ENCODE peak calls at places on chromosomes 13 and 19, in five cellular contexts. One of them, this sample, is unnamed.

GRCh38 chr19:31616031-31616430 is 266.8 kb upstream of the TSHZ3 start:
- DNase-seq in upper lobe of left lung: no peak
- DNase-seq in SK-N-SH: no peak
- DNase-seq in effector memory CD4-positive, alpha-beta T cell: no peak
- DNase-seq in right lobe of liver: no peak
- DNase-seq in this sample: no peak

GRCh38 chr19:48636859-48637448 is at the start of gene DBP:
- DNase-seq in upper lobe of left lung: peak; percentile 91
- DNase-seq in SK-N-SH: peak; percentile 61
- DNase-seq in effector memory CD4-positive, alpha-beta T cell: no peak
- DNase-seq in right lobe of liver: peak; percentile 71
- DNase-seq in this sample: no peak

GRCh38 chr19:11659612-11660011 is 62.3 kb downstream of the ZNF627 start:
- DNase-seq in upper lobe of left lung: no peak
- DNase-seq in SK-N-SH: peak; percentile 51
- DNase-seq in effector memory CD4-positive, alpha-beta T cell: no peak
- DNase-seq in right lobe of liver: no peak
- DNase-seq in this sample: no peak

GRCh38 chr19:7687177-7687576 is 6.5 kb downstream of the TRAPPC5 start:
- DNase-seq in upper lobe of left lung: peak; percentile 54
- DNase-seq in SK-N-SH: no peak
- DNase-seq in effector memory CD4-positive, alpha-beta T cell: no peak
- DNase-seq in right lobe of liver: no peak
- DNase-seq in this sample: no peak

GRCh38 chr13:99269627-99270252 is 11.6 kb upstream of the GPR18 start:
- DNase-seq in upper lobe of left lung: no peak
- DNase-seq in SK-N-SH: peak; percentile 17
- DNase-seq in effector memory CD4-positive, alpha-beta T cell: no peak
- DNase-seq in right lobe of liver: no peak
- DNase-seq in this sample: peak; percentile 26

GRCh38 chr19:47633996-47634395 is 25.1 kb downstream of the BICRA start:
- DNase-seq in upper lobe of left lung: no peak
- DNase-seq in SK-N-SH: no peak
- DNase-seq in effector memory CD4-positive, alpha-beta T cell: no peak
- DNase-seq in right lobe of liver: no peak
- DNase-seq in this sample: no peak

GRCh38 chr19:1468274-1469199 is 10.5 kb downstream of the C19orf25 start:
- DNase-seq in upper lobe of left lung: peak; percentile 87
- DNase-seq in SK-N-SH: no peak
- DNase-seq in effector memory CD4-positive, alpha-beta T cell: no peak
- DNase-seq in right lobe of liver: no peak
- DNase-seq in this sample: no peak

GRCh38 chr19:48635263-48635965 is 1.8 kb downstream of the DBP start:
- DNase-seq in upper lobe of left lung: peak; percentile 94
- DNase-seq in SK-N-SH: peak; percentile 89
- DNase-seq in effector memory CD4-positive, alpha-beta T cell: peak; percentile 61
- DNase-seq in right lobe of liver: peak; percentile 87
- DNase-seq in this sample: peak; percentile 76

GRCh38 chr13:39536274-39536673 is 66.7 kb downstream of the LHFPL6 start:
- DNase-seq in upper lobe of left lung: no peak
- DNase-seq in SK-N-SH: no peak
- DNase-seq in effector memory CD4-positive, alpha-beta T cell: no peak
- DNase-seq in right lobe of liver: no peak
- DNase-seq in this sample: no peak

GRCh38 chr19:55118401-55118991 is 1.1 kb upstream of the PPP1R12C start:
- DNase-seq in upper lobe of left lung: peak; percentile 79
- DNase-seq in SK-N-SH: no peak
- DNase-seq in effector memory CD4-positive, alpha-beta T cell: no peak
- DNase-seq in right lobe of liver: peak; percentile 88
- DNase-seq in this sample: no peak

GRCh38 chr13:77492982-77493381 is 42.5 kb upstream of the SCEL start:
- DNase-seq in upper lobe of left lung: no peak
- DNase-seq in SK-N-SH: peak; percentile 26
- DNase-seq in effector memory CD4-positive, alpha-beta T cell: no peak
- DNase-seq in right lobe of liver: no peak
- DNase-seq in this sample: no peak

GRCh38 chr13:97440598-97440997 is 6.6 kb downstream of the RAP2A start:
- DNase-seq in upper lobe of left lung: no peak
- DNase-seq in SK-N-SH: no peak
- DNase-seq in effector memory CD4-positive, alpha-beta T cell: no peak
- DNase-seq in right lobe of liver: no peak
- DNase-seq in this sample: no peak
- H3K4me1 ChIP-seq in upper lobe of left lung: peaks cover 14% of the 10 kb centered on the region
- H3K4me1 ChIP-seq in SK-N-SH: peaks cover 23% of the 10 kb centered on the region
- H3K4me1 ChIP-seq in effector memory CD4-positive, alpha-beta T cell: peaks cover 5% of the 10 kb centered on the region
- H3K4me1 ChIP-seq in right lobe of liver: no peaks in the 10 kb centered on the region
- H3K4me1 ChIP-seq in this sample: peaks cover 7% of the 10 kb centered on the region

DNA sequence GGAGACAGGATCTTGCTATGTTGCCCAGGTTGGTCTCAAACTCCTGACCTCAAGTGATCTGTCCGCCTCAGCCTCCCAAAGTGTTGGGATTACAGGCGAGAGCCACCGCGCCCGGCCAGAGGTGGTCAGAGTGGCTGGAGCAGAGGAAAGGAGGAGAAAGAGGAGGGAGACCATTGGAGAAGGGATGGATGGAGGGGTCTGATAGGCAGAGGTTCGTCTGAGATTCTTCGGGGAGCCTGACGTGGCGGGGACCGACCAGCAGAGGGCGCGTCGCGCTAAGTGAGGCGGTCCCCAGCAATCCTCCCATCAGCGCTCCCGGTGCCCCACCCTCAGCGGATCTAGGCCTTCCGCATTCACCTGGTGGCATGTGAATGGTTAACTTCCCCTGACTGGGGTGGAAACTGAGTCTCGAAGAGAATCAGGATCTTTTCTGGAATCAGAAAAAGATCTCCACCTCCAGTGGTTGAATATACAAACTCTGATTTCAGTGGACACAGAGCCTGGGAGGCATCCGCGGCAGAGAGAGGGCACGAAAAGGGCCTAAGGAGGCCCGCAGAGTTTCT is 8.8 kb downstream of the GTPBP3 start:
- DNase-seq in upper lobe of left lung: peak; percentile 96
- DNase-seq in SK-N-SH: peak; percentile 89
- DNase-seq in effector memory CD4-positive, alpha-beta T cell: peak; percentile 67
- DNase-seq in right lobe of liver: peak; percentile 74
- DNase-seq in this sample: peak; percentile 68
- H3K4me1 ChIP-seq in upper lobe of left lung: peaks cover 29% of the 10 kb centered on the region
- H3K4me1 ChIP-seq in SK-N-SH: peaks cover 6% of the 10 kb centered on the region
- H3K4me1 ChIP-seq in effector memory CD4-positive, alpha-beta T cell: no peaks in the 10 kb centered on the region
- H3K4me1 ChIP-seq in right lobe of liver: peaks cover 2% of the 10 kb centered on the region
- H3K4me1 ChIP-seq in this sample: no peaks in the 10 kb centered on the region

DNA sequence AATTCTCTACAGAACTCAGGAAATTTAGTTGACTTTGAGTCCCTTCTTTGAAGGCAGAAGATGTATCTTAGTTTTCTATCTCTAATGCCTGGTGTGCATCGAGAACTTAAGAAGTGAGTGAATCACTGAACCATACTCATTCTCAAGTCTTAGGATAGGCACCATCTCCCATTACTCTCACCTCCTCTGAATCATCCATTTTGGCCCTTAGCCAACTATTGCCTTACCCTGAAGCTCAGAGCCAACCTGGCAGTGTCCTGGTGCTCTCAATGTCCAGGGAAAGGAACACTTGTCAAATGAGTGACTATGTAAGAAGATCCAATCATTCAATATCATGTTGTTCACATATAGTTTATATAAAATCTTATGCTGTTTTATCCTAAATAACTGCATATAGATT is 146.6 kb downstream of the RGCC start:
- DNase-seq in upper lobe of left lung: no peak
- DNase-seq in SK-N-SH: no peak
- DNase-seq in effector memory CD4-positive, alpha-beta T cell: no peak
- DNase-seq in right lobe of liver: no peak
- DNase-seq in this sample: no peak
- H3K4me1 ChIP-seq in upper lobe of left lung: no peaks in the 10 kb centered on the region
- H3K4me1 ChIP-seq in SK-N-SH: no peaks in the 10 kb centered on the region
- H3K4me1 ChIP-seq in effector memory CD4-positive, alpha-beta T cell: no peaks in the 10 kb centered on the region
- H3K4me1 ChIP-seq in right lobe of liver: peaks cover 4% of the 10 kb centered on the region
- H3K4me1 ChIP-seq in this sample: no peaks in the 10 kb centered on the region

DNA sequence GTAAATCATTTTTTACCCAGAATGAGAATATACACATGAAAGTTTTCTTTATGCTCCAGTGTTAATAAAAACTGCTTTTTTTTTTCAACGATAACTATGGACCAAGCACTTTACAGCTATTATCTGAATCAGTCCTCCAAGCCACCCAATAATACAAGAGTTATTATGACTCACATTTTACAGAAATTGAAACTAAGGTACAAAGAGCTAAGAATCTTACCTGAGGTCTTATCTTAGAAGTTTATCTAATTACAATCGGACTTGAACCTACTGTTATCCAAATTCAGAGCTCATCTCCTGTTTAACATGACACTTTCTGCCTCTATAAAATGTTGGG is 6.6 kb upstream of the FOXO1 start:
- DNase-seq in upper lobe of left lung: no peak
- DNase-seq in SK-N-SH: no peak
- DNase-seq in effector memory CD4-positive, alpha-beta T cell: no peak
- DNase-seq in right lobe of liver: no peak
- DNase-seq in this sample: no peak
- H3K4me1 ChIP-seq in upper lobe of left lung: peaks cover 4% of the 10 kb centered on the region
- H3K4me1 ChIP-seq in SK-N-SH: no peaks in the 10 kb centered on the region
- H3K4me1 ChIP-seq in effector memory CD4-positive, alpha-beta T cell: peaks cover 4% of the 10 kb centered on the region
- H3K4me1 ChIP-seq in right lobe of liver: peaks cover 10% of the 10 kb centered on the region
- H3K4me1 ChIP-seq in this sample: peaks cover 5% of the 10 kb centered on the region

GRCh38 chr19:52188822-52189744 is 769 bp upstream of the PPP2R1A start:
- DNase-seq in upper lobe of left lung: peak; percentile 95
- DNase-seq in SK-N-SH: peak; percentile 59
- DNase-seq in effector memory CD4-positive, alpha-beta T cell: no peak
- DNase-seq in right lobe of liver: no peak
- DNase-seq in this sample: no peak

GRCh38 chr19:52191374-52191773 is 1.5 kb downstream of the PPP2R1A start:
- DNase-seq in upper lobe of left lung: no peak
- DNase-seq in SK-N-SH: no peak
- DNase-seq in effector memory CD4-positive, alpha-beta T cell: no peak
- DNase-seq in right lobe of liver: no peak
- DNase-seq in this sample: no peak

GRCh38 chr19:52191951-52192350 is 2.1 kb downstream of the PPP2R1A start:
- DNase-seq in upper lobe of left lung: no peak
- DNase-seq in SK-N-SH: no peak
- DNase-seq in effector memory CD4-positive, alpha-beta T cell: no peak
- DNase-seq in right lobe of liver: no peak
- DNase-seq in this sample: no peak

GRCh38 chr19:52189745-52190678 is at the start of gene PPP2R1A:
- DNase-seq in upper lobe of left lung: peak; percentile 98
- DNase-seq in SK-N-SH: peak; percentile 97
- DNase-seq in effector memory CD4-positive, alpha-beta T cell: peak; percentile 99
- DNase-seq in right lobe of liver: peak; percentile 100
- DNase-seq in this sample: peak; percentile 98

GRCh38 chr19:52190679-52191293 is 934 bp downstream of the PPP2R1A start:
- DNase-seq in upper lobe of left lung: peak; percentile 48
- DNase-seq in SK-N-SH: peak; percentile 56
- DNase-seq in effector memory CD4-positive, alpha-beta T cell: no peak
- DNase-seq in right lobe of liver: no peak
- DNase-seq in this sample: no peak
- H3K4me1 ChIP-seq in upper lobe of left lung: peaks cover 34% of the 10 kb centered on the region
- H3K4me1 ChIP-seq in SK-N-SH: peaks cover 12% of the 10 kb centered on the region
- H3K4me1 ChIP-seq in effector memory CD4-positive, alpha-beta T cell: peaks cover 27% of the 10 kb centered on the region
- H3K4me1 ChIP-seq in right lobe of liver: peaks cover 22% of the 10 kb centered on the region
- H3K4me1 ChIP-seq in this sample: peaks cover 44% of the 10 kb centered on the region

DNA sequence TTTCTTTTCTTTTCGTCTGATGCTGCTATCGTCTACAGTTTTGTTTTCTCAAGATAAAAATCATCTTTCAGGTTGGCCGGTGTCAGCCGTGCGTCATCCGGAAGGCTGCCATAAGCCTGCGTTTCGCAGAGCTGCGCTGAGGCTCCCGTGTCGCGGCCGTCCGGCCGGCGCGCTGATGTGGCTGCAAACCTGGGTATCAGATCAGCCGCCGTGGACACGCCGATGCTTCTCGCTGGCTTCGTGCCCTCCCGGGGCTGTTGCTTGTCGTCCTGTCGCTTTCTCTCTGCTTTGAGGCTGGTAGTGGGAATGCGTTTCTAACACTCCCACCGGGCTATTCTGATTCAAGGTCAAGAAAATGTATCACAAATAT is 45.9 kb upstream of the TFDP1 start:
- DNase-seq in upper lobe of left lung: no peak
- DNase-seq in SK-N-SH: peak; percentile 81
- DNase-seq in effector memory CD4-positive, alpha-beta T cell: no peak
- DNase-seq in right lobe of liver: no peak
- DNase-seq in this sample: no peak
- H3K4me1 ChIP-seq in upper lobe of left lung: no peaks in the 10 kb centered on the region
- H3K4me1 ChIP-seq in SK-N-SH: no peaks in the 10 kb centered on the region
- H3K4me1 ChIP-seq in effector memory CD4-positive, alpha-beta T cell: no peaks in the 10 kb centered on the region
- H3K4me1 ChIP-seq in right lobe of liver: no peaks in the 10 kb centered on the region
- H3K4me1 ChIP-seq in this sample: no peaks in the 10 kb centered on the region

DNA sequence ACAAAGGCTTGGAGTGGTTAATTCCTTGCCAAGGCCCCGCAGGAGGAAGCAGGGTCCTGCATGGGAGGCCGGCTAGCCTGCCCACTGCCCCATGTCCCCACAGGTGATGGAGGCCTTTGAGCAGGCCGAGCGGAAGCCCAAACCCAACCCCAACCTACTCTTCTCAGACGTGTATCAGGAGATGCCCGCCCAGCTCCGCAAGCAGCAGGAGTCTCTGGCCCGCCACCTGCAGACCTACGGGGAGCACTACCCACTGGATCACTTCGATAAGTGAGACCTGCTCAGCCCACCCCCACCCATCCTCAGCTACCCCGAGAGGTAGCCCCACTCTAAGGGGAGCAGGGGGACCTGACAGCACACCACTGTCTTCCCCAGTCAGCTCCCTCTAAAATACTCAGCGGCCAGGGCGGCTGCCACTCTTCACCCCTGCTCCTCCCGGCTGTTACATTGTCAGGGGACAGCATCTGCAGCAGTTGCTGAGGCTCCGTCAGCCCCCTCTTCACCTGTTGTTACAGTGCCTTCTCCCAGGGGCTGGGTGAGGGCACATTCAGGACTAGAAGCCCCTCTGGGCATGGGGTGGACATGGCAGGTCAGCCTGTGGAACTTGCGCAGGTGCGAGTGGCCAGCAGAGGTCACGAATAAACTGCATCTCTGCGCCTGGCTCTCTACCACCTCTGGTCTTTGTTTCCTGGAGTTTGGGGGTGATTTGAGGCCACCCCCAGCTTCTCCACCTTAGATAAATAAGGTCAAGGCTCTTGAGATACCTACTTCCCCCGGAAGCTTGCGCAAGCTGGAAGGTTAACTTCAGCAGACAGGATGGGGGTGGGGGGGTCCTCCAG is 2.6 kb downstream of the B3GNT8 start:
- DNase-seq in upper lobe of left lung: no peak
- DNase-seq in SK-N-SH: no peak
- DNase-seq in effector memory CD4-positive, alpha-beta T cell: no peak
- DNase-seq in right lobe of liver: no peak
- DNase-seq in this sample: no peak
- H3K4me1 ChIP-seq in upper lobe of left lung: peaks cover 65% of the 10 kb centered on the region
- H3K4me1 ChIP-seq in SK-N-SH: no peaks in the 10 kb centered on the region
- H3K4me1 ChIP-seq in effector memory CD4-positive, alpha-beta T cell: peaks cover 23% of the 10 kb centered on the region
- H3K4me1 ChIP-seq in right lobe of liver: no peaks in the 10 kb centered on the region
- H3K4me1 ChIP-seq in this sample: peaks cover 25% of the 10 kb centered on the region

This sample was measured in CD8-positive, alpha-beta T cell.